ENCODE peak calls at places on chromosomes 1 and 21, in six cellular contexts. X, J, H, O, U and L are unnamed samples.

GRCh38 chr21:28138272-28138671 is 854.4 kb downstream of the LTN1 start:
- DNase-seq in X (no peak), J (no peak), H (no peak), O (no peak), U (peak), L (no peak)

GRCh38 chr1:40630488-40631223 is 34.8 kb downstream of the RIMS3 start:
- DNase-seq in X (peak), J (no peak), H (peak), O (peak), U (peak), L (peak)

GRCh38 chr1:227759345-227760300 is 24.4 kb downstream of the SNAP47 start:
- DNase-seq in X (peak), J (no peak), H (peak), O (no peak), U (peak), L (peak)

GRCh38 chr1:83077411-83077810 is 921.5 kb downstream of the TTLL7 start:
- DNase-seq in X (no peak), J (no peak), H (no peak), O (no peak), U (no peak), L (no peak)

GRCh38 chr1:244502630-244503029 is 41.6 kb downstream of the CATSPERE start:
- DNase-seq in X (no peak), J (no peak), H (no peak), O (no peak), U (no peak), L (no peak)

GRCh38 chr21:41167348-41168342 is at the start of gene BACE2:
- DNase-seq in X (peak), J (peak), H (peak), O (peak), U (peak), L (peak)

GRCh38 chr1:31760901-31761470 is 3.2 kb downstream of the ADGRB2 start:
- DNase-seq in X (peak), J (peak), H (peak), O (peak), U (peak), L (peak)

GRCh38 chr1:59990470-59990869 is 63.9 kb upstream of the CYP2J2 start:
- DNase-seq in X (no peak), J (no peak), H (no peak), O (no peak), U (no peak), L (no peak)

GRCh38 chr1:81834921-81835698 is 34.4 kb downstream of the ADGRL2 start:
- DNase-seq in X (peak), J (no peak), H (peak), O (no peak), U (peak), L (peak)

GRCh38 chr1:52550447-52550846 is 2.4 kb downstream of the TUT4 start:
- DNase-seq in X (no peak), J (no peak), H (no peak), O (no peak), U (no peak), L (no peak)